ENCODE peak calls at places on chromosomes 1 and 21, in six cellular contexts. F, A, N, L, R and C are unnamed samples.

GRCh38 chr1:170854677-170855076 is 80.7 kb upstream of the MROH9 start:
- DNase-seq in R (no peak), F (no peak), L (no peak), A (no peak), N (no peak), C (no peak)

GRCh38 chr1:228515200-228515834 is 28.1 kb downstream of the RNF187 start:
- DNase-seq in L (peak; percentile 78), N (no peak), R (no peak), F (peak; percentile 27), A (no peak), C (no peak)

GRCh38 chr1:56320873-56321272 is 258.5 kb downstream of the PLPP3 start:
- DNase-seq in F (no peak), N (no peak), R (no peak), L (no peak), A (no peak), C (no peak)

GRCh38 chr1:3479511-3480368 is 25.3 kb downstream of the ARHGEF16 start:
- DNase-seq in F (no peak), L (no peak), A (no peak), R (no peak), N (no peak), C (no peak)

GRCh38 chr1:208107415-208107814 is 136.8 kb downstream of the PLXNA2 start:
- DNase-seq in F (no peak), L (no peak), A (no peak), R (no peak), N (no peak), C (no peak)

GRCh38 chr1:86052948-86053698 is 103.4 kb downstream of the COL24A1 start:
- DNase-seq in L (no peak), A (no peak), N (no peak), F (no peak), R (no peak), C (no peak)

GRCh38 chr1:2352341-2353214 is 38.8 kb downstream of the MORN1 start:
- DNase-seq in F (no peak), R (no peak), A (no peak), N (no peak), L (no peak), C (no peak)

GRCh38 chr1:236425031-236425663 is 31.1 kb downstream of the EDARADD start:
- DNase-seq in L (peak; percentile 38), A (peak; percentile 66), N (no peak), F (no peak), R (peak; percentile 32), C (no peak)

GRCh38 chr1:216005916-216006315 is 417.3 kb downstream of the USH2A start:
- DNase-seq in A (no peak), N (no peak), F (peak; percentile 21), L (no peak), R (no peak), C (no peak)

GRCh38 chr1:209625205-209625549 is 27.0 kb downstream of the LAMB3 start:
- DNase-seq in F (no peak), R (no peak), L (no peak), A (no peak), N (no peak), C (no peak)

GRCh38 chr1:23369335-23370013 is at the start of gene ZNF436:
- DNase-seq in F (peak; percentile 80), N (no peak), L (peak; percentile 95), R (no peak), A (peak; percentile 3), C (no peak)

GRCh38 chr21:45638707-45639106 is 4.8 kb upstream of the PCBP3 start:
- DNase-seq in F (no peak), A (no peak), R (no peak), N (no peak), L (no peak), C (no peak)

GRCh38 chr1:60699304-60699703 is 383.1 kb upstream of the NFIA start:
- DNase-seq in F (no peak), L (no peak), N (no peak), A (no peak), R (no peak), C (no peak)

GRCh38 chr1:219119839-219120238 is 53.8 kb upstream of the LYPLAL1 start:
- DNase-seq in A (no peak), L (peak; percentile 49), N (no peak), F (no peak), R (no peak), C (no peak)

GRCh38 chr1:23178414-23178813 is 9.8 kb upstream of the LUZP1 start:
- DNase-seq in F (no peak), R (no peak), N (no peak), L (peak; percentile 65), A (no peak), C (no peak)

GRCh38 chr1:115666702-115667101 is 24.9 kb downstream of the VANGL1 start:
- DNase-seq in A (no peak), R (no peak), N (no peak), L (no peak), F (no peak), C (no peak)

GRCh38 chr21:26461500-26461899 is 111.6 kb downstream of the CYYR1 start:
- DNase-seq in N (no peak), A (no peak), F (no peak), L (no peak), R (no peak), C (no peak)

GRCh38 chr1:116178837-116179236 is 67.6 kb downstream of the MAB21L3 start:
- DNase-seq in L (no peak), N (no peak), R (no peak), F (no peak), A (no peak), C (no peak)

GRCh38 chr1:164735315-164736052 is 176.5 kb downstream of the PBX1 start:
- DNase-seq in A (no peak), N (no peak), R (no peak), L (peak; percentile 50), F (no peak), C (no peak)

GRCh38 chr1:171901245-171901644 is 59.9 kb downstream of the DNM3 start:
- DNase-seq in A (no peak), F (no peak), L (no peak), N (no peak), R (no peak), C (no peak)

GRCh38 chr1:205571747-205572146 is 60.1 kb downstream of the ELK4 start:
- DNase-seq in A (no peak), F (no peak), L (no peak), N (peak; percentile 39), R (no peak), C (no peak)

GRCh38 chr1:11158291-11158690 is 30.9 kb upstream of the ANGPTL7 start:
- DNase-seq in A (no peak), L (no peak), F (no peak), R (no peak), N (no peak), C (no peak)

GRCh38 chr21:38984982-38985422 is 179.3 kb downstream of the ETS2 start:
- DNase-seq in L (no peak), A (peak; percentile 47), N (no peak), F (peak; percentile 89), R (no peak), C (no peak)

GRCh38 chr1:206508956-206509355 is 1.6 kb downstream of the RASSF5 start:
- DNase-seq in F (no peak), R (no peak), N (no peak), L (no peak), A (no peak), C (no peak)

GRCh38 chr1:48236716-48237470 is 14.4 kb downstream of the SLC5A9 start:
- DNase-seq in F (peak; percentile 1), N (peak; percentile 52), A (no peak), R (no peak), L (peak; percentile 29), C (peak; percentile 28)

GRCh38 chr21:17802568-17802967 is 16.6 kb downstream of the C21orf91 start:
- DNase-seq in F (no peak), L (no peak), R (no peak), N (no peak), A (no peak), C (no peak)

GRCh38 chr1:27597511-27598216 is 6.3 kb downstream of the AHDC1 start:
- DNase-seq in F (no peak), L (no peak), A (no peak), N (no peak), R (no peak), C (no peak)

GRCh38 chr1:152745289-152745704 is 12.5 kb upstream of the KPRP start:
- DNase-seq in L (peak; percentile 8), A (no peak), F (peak; percentile 6), R (no peak), N (no peak), C (no peak)

GRCh38 chr1:90725961-90726715 is 9.0 kb upstream of the BARHL2 start:
- DNase-seq in F (no peak), R (no peak), N (peak; percentile 50), L (no peak), A (no peak), C (no peak)

GRCh38 chr21:31092867-31093266 is 54.6 kb upstream of the KRTAP19-8 start:
- DNase-seq in A (no peak), F (no peak), R (no peak), L (no peak), N (no peak), C (no peak)

GRCh38 chr1:115332813-115333608 is 5.0 kb downstream of the NGF start:
- DNase-seq in F (peak; percentile 95), N (no peak), A (no peak), L (no peak), R (no peak), C (no peak)

GRCh38 chr1:51976831-51977602 is 13.5 kb downstream of the RAB3B start:
- DNase-seq in N (no peak), F (no peak), L (no peak), R (no peak), A (no peak), C (no peak)

GRCh38 chr1:25468037-25468436 is 37.3 kb downstream of the MACO1 start:
- DNase-seq in F (no peak), A (no peak), L (peak; percentile 56), R (no peak), N (no peak), C (no peak)